ENCODE peak calls at places on chromosomes 2 and 18, in six cellular contexts. Q, E, F, P, I and J are unnamed samples.

GRCh38 chr2:11663427-11663826 is 6.6 kb downstream of the NTSR2 start:
- DNase-seq in Q (no peak), E (no peak), F (no peak), P (no peak), I (no peak), J (no peak)

GRCh38 chr2:234388591-234388990 is 108.3 kb downstream of the ARL4C start:
- DNase-seq in Q (no peak), E (no peak), F (no peak), P (no peak), I (no peak), J (no peak)

GRCh38 chr2:46836295-46837111 is 79.1 kb downstream of the MCFD2 start:
- DNase-seq in Q (peak), E (no peak), F (no peak), P (no peak), I (peak), J (no peak)

GRCh38 chr2:181861379-181861778 is 30.2 kb upstream of the ITPRID2 start:
- DNase-seq in Q (no peak), E (no peak), F (no peak), P (no peak), I (no peak), J (no peak)

GRCh38 chr2:240060977-240061591 is 7.8 kb upstream of the OR6B3 start:
- DNase-seq in Q (peak), E (peak), F (peak), P (peak), I (peak), J (peak)

GRCh38 chr2:205714058-205714776 is 31.9 kb downstream of the NRP2 start:
- DNase-seq in Q (peak), E (no peak), F (no peak), P (no peak), I (peak), J (no peak)

GRCh38 chr2:236916181-236916580 is 169.5 kb upstream of the COPS8 start:
- DNase-seq in Q (no peak), E (no peak), F (no peak), P (no peak), I (no peak), J (peak)

GRCh38 chr2:69621440-69621839 is 22.1 kb downstream of the AAK1 start:
- DNase-seq in Q (no peak), E (no peak), F (no peak), P (no peak), I (no peak), J (no peak)

GRCh38 chr2:37324536-37324785 is 172 bp downstream of the PRKD3 start:
- DNase-seq in Q (peak), E (no peak), F (no peak), P (no peak), I (no peak), J (peak)

GRCh38 chr2:140457483-140457882 is 1673.3 kb downstream of the LRP1B start:
- DNase-seq in Q (no peak), E (no peak), F (no peak), P (no peak), I (peak), J (no peak)

GRCh38 chr2:195658541-195658890 is 1.5 kb downstream of the SLC39A10 start:
- DNase-seq in Q (peak), E (peak), F (peak), P (peak), I (peak), J (no peak)

GRCh38 chr18:49178736-49179135 is 228.0 kb upstream of the SMAD7 start:
- DNase-seq in Q (peak), E (no peak), F (no peak), P (no peak), I (peak), J (peak)